ENCODE peak calls at places on chromosomes 13 and 19, in ten cellular contexts. X is Daoy; P is epithelial cell of esophagus; Z is keratinocyte; U is natural killer cell treated with Interleukin-12 subunit alpha and Interleukin-12 subunit beta and Interleukin-15 and Interleukin-18, amount 100 ng/mL, for 72 hours; W is stimulated activated CD8-positive, alpha-beta memory T cell treated with anti-CD3 and anti-CD28 coated beads, Interleukin-15, amount 100 ng/mL, for 24 hours; G is stimulated activated CD4-positive, alpha-beta T cell treated with anti-CD3 and anti-CD28 coated beads, Interleukin-1b, Interleukin-23, amount 100 ng/mL, for 24 hours; F is dermis microvascular lymphatic vessel endothelial cell; H is iPS-NIHi11; M is coronary artery. Y is an unnamed sample.
A peak's percentile ranks its signal among the peaks of the same experiment; 100 is the strongest.

GRCh38 chr13:50714886-50715285 is 128.6 kb downstream of the DLEU7 start:
- DNase-seq in X (no peak), P (no peak), Z (no peak), U (no peak), W (no peak), G (no peak), F (no peak), H (no peak), M (no peak), Y (no peak)

GRCh38 chr19:8209111-8209964 is at the start of gene CERS4:
- DNase-seq in X (peak; percentile 76), P (no peak), Z (no peak), U (peak; percentile 91), W (peak; percentile 52), G (peak; percentile 47), F (no peak), H (peak; percentile 98), M (no peak), Y (peak; percentile 85)

GRCh38 chr19:43380771-43381386 is 27.4 kb downstream of the CD177 start:
- DNase-seq in X (no peak), P (peak; percentile 27), Z (no peak), U (no peak), W (no peak), G (no peak), F (no peak), H (no peak), M (no peak), Y (no peak)

GRCh38 chr19:45804140-45804958 is 10.8 kb downstream of the RSPH6A start:
- DNase-seq in X (no peak), P (no peak), Z (no peak), U (no peak), W (no peak), G (no peak), F (no peak), H (no peak), M (no peak), Y (no peak)

GRCh38 chr13:97359181-97360057 is 74.5 kb upstream of the RAP2A start:
- DNase-seq in X (peak; percentile 45), P (peak; percentile 81), Z (peak; percentile 32), U (peak; percentile 62), W (no peak), G (no peak), F (peak; percentile 65), H (peak; percentile 61), M (no peak), Y (no peak)

GRCh38 chr19:15913830-15914229 is 16.0 kb upstream of the CYP4F2 start:
- DNase-seq in X (no peak), P (no peak), Z (no peak), U (no peak), W (no peak), G (no peak), F (no peak), H (peak; percentile 1), M (no peak), Y (no peak)

GRCh38 chr19:45800009-45800553 is 7.4 kb upstream of the DMWD start:
- DNase-seq in X (peak; percentile 68), P (no peak), Z (no peak), U (no peak), W (no peak), G (no peak), F (no peak), H (no peak), M (no peak), Y (peak; percentile 60)

GRCh38 chr13:50052478-50052877 is 37.2 kb downstream of the KCNRG start:
- DNase-seq in X (no peak), P (no peak), Z (no peak), U (no peak), W (no peak), G (no peak), F (no peak), H (no peak), M (no peak), Y (no peak)

GRCh38 chr13:113977976-113978375 is 4.1 kb upstream of the C13orf46 start:
- DNase-seq in X (no peak), P (no peak), Z (no peak), U (peak; percentile 25), W (no peak), G (no peak), F (no peak), H (no peak), M (no peak), Y (peak; percentile 34)

GRCh38 chr19:50330365-50331078 is 1.3 kb upstream of the KCNC3 start:
- DNase-seq in X (peak; percentile 94), P (no peak), Z (no peak), U (peak; percentile 71), W (peak; percentile 64), G (peak; percentile 30), F (peak; percentile 38), H (peak; percentile 76), M (no peak), Y (peak; percentile 92)

GRCh38 chr13:110073982-110074381 is 233.0 kb downstream of the COL4A1 start:
- DNase-seq in X (no peak), P (no peak), Z (no peak), U (no peak), W (no peak), G (no peak), F (no peak), H (no peak), M (no peak), Y (no peak)

GRCh38 chr13:87827479-87827878 is 156.3 kb downstream of the SLITRK5 start:
- DNase-seq in X (no peak), P (peak; percentile 67), Z (no peak), U (no peak), W (no peak), G (no peak), F (no peak), H (no peak), M (no peak), Y (no peak)

GRCh38 chr19:11203194-11204075 is 6.1 kb upstream of the KANK2 start:
- DNase-seq in X (peak; percentile 89), P (no peak), Z (no peak), U (no peak), W (no peak), G (no peak), F (no peak), H (peak; percentile 94), M (peak; percentile 95), Y (no peak)

GRCh38 chr13:73704587-73704986 is 429.6 kb downstream of the KLF12 start:
- DNase-seq in X (no peak), P (peak; percentile 59), Z (no peak), U (no peak), W (no peak), G (no peak), F (no peak), H (no peak), M (no peak), Y (no peak)

GRCh38 chr19:17129377-17129776 is 53.8 kb downstream of the MYO9B start:
- DNase-seq in X (no peak), P (peak; percentile 35), Z (no peak), U (no peak), W (no peak), G (no peak), F (no peak), H (no peak), M (no peak), Y (no peak)

GRCh38 chr19:14404322-14404721 is 14.8 kb downstream of the DDX39A start:
- DNase-seq in X (no peak), P (peak; percentile 62), Z (no peak), U (no peak), W (no peak), G (no peak), F (no peak), H (no peak), M (no peak), Y (no peak)

GRCh38 chr13:112696869-112697465 is 7.1 kb downstream of the ATP11A start:
- DNase-seq in X (no peak), P (no peak), Z (no peak), U (peak; percentile 32), W (no peak), G (no peak), F (no peak), H (no peak), M (peak; percentile 55), Y (no peak)

GRCh38 chr13:23391752-23392151 is 41.8 kb downstream of the SACS start:
- DNase-seq in X (peak; percentile 41), P (no peak), Z (no peak), U (no peak), W (no peak), G (no peak), F (no peak), H (no peak), M (no peak), Y (no peak)

GRCh38 chr19:28468701-28469459 is 744.1 kb downstream of the UQCRFS1 start:
- DNase-seq in X (peak; percentile 74), P (peak; percentile 4), Z (no peak), U (peak; percentile 62), W (no peak), G (no peak), F (no peak), H (peak; percentile 20), M (no peak), Y (peak; percentile 10)

GRCh38 chr13:47326061-47326460 is 429.2 kb upstream of the HTR2A start:
- DNase-seq in X (no peak), P (no peak), Z (no peak), U (no peak), W (no peak), G (no peak), F (no peak), H (no peak), M (no peak), Y (no peak)

GRCh38 chr13:59684105-59684504 is 479.6 kb downstream of the DIAPH3 start:
- DNase-seq in X (no peak), P (no peak), Z (no peak), U (no peak), W (no peak), G (no peak), F (no peak), H (no peak), M (no peak), Y (no peak)

GRCh38 chr19:7602240-7602934 is 6.7 kb downstream of the CAMSAP3 start:
- DNase-seq in X (no peak), P (no peak), Z (no peak), U (no peak), W (no peak), G (no peak), F (no peak), H (no peak), M (no peak), Y (peak; percentile 67)

GRCh38 chr13:19927117-19927734 is 31.3 kb upstream of the ZMYM2 start:
- DNase-seq in X (no peak), P (peak; percentile 66), Z (no peak), U (no peak), W (no peak), G (no peak), F (peak; percentile 41), H (peak; percentile 37), M (no peak), Y (no peak)

Y was measured in pancreas.